ENCODE peak calls at places on chromosomes 5 and 9, in ten cellular contexts. P is A549; D is mesendoderm; M is CD8-positive, alpha-beta memory T cell; V is brain microvascular endothelial cell; Q is spleen; O is GM23248; S is AG04450; X is SJSA1; W is stomach. C is an unnamed sample.

GRCh38 chr5:112125910-112126309 is 293.2 kb downstream of the EPB41L4A start:
- DNase-seq in Q (no peak), X (no peak), D (no peak), P (no peak), M (no peak), V (no peak), S (no peak), W (no peak), O (peak), C (no peak)

GRCh38 chr9:128456613-128457061 is 831 bp downstream of the ODF2 start:
- DNase-seq in V (peak), S (no peak), W (peak), O (peak), X (peak), M (peak), P (peak), Q (peak), D (peak), C (peak)

GRCh38 chr5:131563434-131564228 is 71.4 kb downstream of the RAPGEF6 start:
- DNase-seq in S (no peak), O (no peak), D (peak), Q (no peak), P (peak), X (no peak), W (no peak), V (no peak), M (no peak), C (peak)

GRCh38 chr5:132464155-132464939 is 26.2 kb downstream of the IRF1 start:
- DNase-seq in W (no peak), V (no peak), M (no peak), D (peak), X (peak), Q (peak), P (no peak), O (peak), S (no peak), C (no peak)

GRCh38 chr9:89797970-89798369 is 193.2 kb downstream of the GADD45G start:
- DNase-seq in O (no peak), D (no peak), X (no peak), S (no peak), Q (no peak), V (no peak), P (no peak), M (no peak), W (peak), C (no peak)

GRCh38 chr9:68825755-68826500 is 120.9 kb downstream of the PIP5K1B start:
- DNase-seq in W (peak), M (no peak), X (no peak), D (peak), P (no peak), Q (no peak), V (no peak), S (no peak), O (no peak), C (no peak)

GRCh38 chr5:180783340-180784052 is 19.1 kb downstream of the MGAT1 start:
- DNase-seq in W (no peak), X (no peak), Q (no peak), M (no peak), O (no peak), S (no peak), D (no peak), P (no peak), V (no peak), C (no peak)

GRCh38 chr5:178196986-178197385 is 7.3 kb upstream of the HNRNPAB start:
- DNase-seq in O (no peak), P (no peak), V (no peak), S (no peak), Q (no peak), D (no peak), W (no peak), M (no peak), X (no peak), C (no peak)

GRCh38 chr9:127904888-127905728 is 5.7 kb upstream of the ST6GALNAC6 start:
- DNase-seq in S (no peak), W (no peak), X (no peak), V (no peak), P (no peak), O (no peak), M (peak), D (no peak), Q (peak), C (no peak)

GRCh38 chr5:139663752-139664151 is 15.6 kb downstream of the CXXC5 start:
- DNase-seq in M (no peak), P (no peak), X (no peak), O (no peak), Q (no peak), D (no peak), V (no peak), S (no peak), W (no peak), C (no peak)

GRCh38 chr5:59517926-59518585 is 375.5 kb downstream of the PDE4D start:
- DNase-seq in W (no peak), P (peak), V (peak), O (peak), S (peak), Q (no peak), M (no peak), X (peak), D (no peak), C (peak)

GRCh38 chr9:133433351-133433843 is 11.2 kb downstream of the ADAMTS13 start:
- DNase-seq in M (no peak), V (no peak), O (no peak), X (no peak), Q (no peak), D (no peak), W (no peak), P (no peak), S (no peak), C (no peak)

DNA sequence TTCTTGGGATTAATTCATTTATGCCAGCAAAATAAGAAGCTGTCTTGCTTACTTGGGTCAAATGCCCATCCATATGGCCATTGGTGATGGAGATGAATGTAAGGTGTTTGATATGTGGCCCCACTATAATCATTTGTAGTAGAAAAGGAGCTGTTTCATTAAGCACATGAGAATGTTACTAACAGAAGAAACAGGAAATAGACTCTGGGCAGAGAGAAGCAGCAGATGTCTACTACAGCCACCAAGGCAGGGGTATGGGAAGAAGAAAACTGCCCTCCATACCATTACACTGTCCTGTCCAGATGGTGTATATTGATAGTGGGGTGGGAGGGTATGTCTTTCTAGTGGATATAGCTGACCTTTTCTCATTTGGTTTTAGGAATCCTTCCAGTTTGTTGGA is 386.6 kb upstream of the CLINT1 start:
- DNase-seq in V (no peak), P (no peak), D (no peak), O (no peak), W (no peak), S (no peak), X (no peak), Q (no peak), M (no peak), C (no peak)
- H3K27ac ChIP-seq in V (no peak), P (no peak), D (no peak), O (no peak), W (no peak), S (no peak), X (no peak), Q (no peak), M (no peak), C (no peak)

GRCh38 chr5:130045334-130045733 is 141.1 kb downstream of the CHSY3 start:
- DNase-seq in S (no peak), X (no peak), P (no peak), Q (no peak), D (no peak), V (peak), W (no peak), O (no peak), M (no peak), C (peak)
- H3K27ac ChIP-seq in S (no peak), X (no peak), P (no peak), Q (no peak), D (no peak), V (no peak), W (no peak), O (no peak), M (no peak), C (no peak)

GRCh38 chr5:14481299-14481799 is 100.2 kb upstream of the OTULINL start:
- DNase-seq in V (no peak), P (no peak), Q (no peak), O (no peak), S (no peak), D (no peak), W (no peak), X (no peak), M (no peak), C (no peak)
- H3K27ac ChIP-seq in V (no peak), P (no peak), Q (no peak), O (no peak), S (no peak), D (no peak), W (no peak), X (no peak), M (no peak), C (no peak)

DNA sequence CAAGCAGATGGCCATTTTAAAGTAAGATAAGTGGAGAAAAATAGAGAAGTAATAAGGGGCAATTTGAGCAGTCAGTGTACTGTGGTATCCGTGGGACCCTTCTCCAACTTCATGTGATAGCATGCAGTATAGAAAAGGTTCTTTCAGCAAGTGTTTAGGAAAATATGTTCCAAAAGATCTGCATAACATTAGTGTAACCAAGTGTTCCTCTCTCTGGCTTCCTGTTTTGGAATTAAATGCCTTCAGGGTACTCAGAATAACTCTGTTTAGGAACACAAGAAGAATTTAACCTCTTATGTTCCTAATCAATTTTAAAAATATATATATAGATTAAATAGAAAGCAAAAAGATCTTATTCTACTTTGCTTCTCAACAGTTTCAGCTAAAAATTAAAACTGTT is 135.0 kb downstream of the ATG10 start:
- DNase-seq in M (no peak), S (no peak), V (no peak), D (peak), X (no peak), Q (no peak), O (no peak), P (no peak), W (no peak), C (no peak)
- H3K27ac ChIP-seq in M (no peak), S (no peak), V (no peak), D (no peak), X (no peak), Q (no peak), O (no peak), P (no peak), W (no peak), C (no peak)

GRCh38 chr9:1007312-1007711 is 30.9 kb downstream of the DMRT3 start:
- DNase-seq in X (no peak), S (no peak), O (no peak), W (no peak), P (no peak), M (no peak), V (no peak), Q (no peak), D (no peak), C (no peak)
- H3K27ac ChIP-seq in X (no peak), S (no peak), O (no peak), W (no peak), P (no peak), M (no peak), V (no peak), Q (no peak), D (no peak), C (no peak)

GRCh38 chr5:1757511-1757910 is 42.1 kb downstream of the MRPL36 start:
- DNase-seq in P (no peak), S (no peak), O (no peak), X (no peak), M (no peak), W (peak), Q (peak), V (no peak), D (no peak), C (no peak)
- H3K27ac ChIP-seq in P (no peak), S (no peak), O (no peak), X (no peak), M (no peak), W (no peak), Q (no peak), V (no peak), D (no peak), C (no peak)

DNA sequence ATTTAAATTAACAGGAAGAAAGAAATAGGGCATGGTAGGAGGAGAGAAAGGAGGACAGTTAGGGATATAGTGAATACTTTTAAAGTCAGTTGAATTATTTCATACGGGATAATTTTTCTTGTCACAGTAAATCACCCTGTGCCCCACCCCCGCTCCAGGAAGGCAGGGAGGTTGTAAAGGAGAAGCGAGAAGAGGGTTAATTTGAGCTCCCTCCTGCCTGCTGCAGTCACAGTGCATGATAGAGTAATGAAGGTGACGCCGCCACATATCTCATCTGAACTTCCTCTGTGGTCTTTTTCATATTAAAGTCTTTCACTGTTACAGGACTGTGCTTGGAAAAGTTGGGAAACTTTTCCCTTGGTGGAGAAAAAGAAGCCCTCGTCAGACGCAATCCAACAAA is 896 bp upstream of the PCSK5 start:
- DNase-seq in W (no peak), O (no peak), P (no peak), V (no peak), M (no peak), Q (no peak), X (no peak), D (no peak), S (no peak), C (no peak)
- H3K27ac ChIP-seq in W (no peak), O (peak), P (peak), V (peak), M (no peak), Q (peak), X (peak), D (no peak), S (no peak), C (no peak)

DNA sequence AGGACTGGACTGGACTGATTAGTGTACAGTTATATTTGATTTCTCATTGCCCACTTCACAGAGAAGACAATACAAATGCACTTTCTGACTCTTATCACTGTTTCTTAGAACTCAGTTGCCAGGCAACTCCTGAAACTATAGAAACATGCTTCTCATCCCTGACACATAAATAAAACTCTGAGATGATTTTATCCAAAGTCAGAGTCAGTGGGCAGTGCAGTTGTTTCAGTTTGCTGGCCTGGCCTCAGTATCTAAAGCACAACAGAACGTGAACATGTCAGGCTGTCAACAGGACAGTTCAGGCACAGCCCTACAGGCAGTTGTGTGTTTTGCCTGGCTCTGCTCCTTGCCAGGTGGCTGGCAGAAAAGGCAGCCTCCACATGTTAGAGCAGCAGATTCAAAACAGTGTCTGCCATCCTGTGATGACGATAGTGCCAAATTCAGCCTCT is 65.2 kb upstream of the CCDC152 start:
- DNase-seq in Q (peak), S (no peak), O (no peak), W (no peak), X (no peak), V (peak), D (no peak), M (no peak), P (no peak), C (no peak)
- H3K27ac ChIP-seq in Q (no peak), S (no peak), O (no peak), W (no peak), X (no peak), V (no peak), D (no peak), M (no peak), P (no peak), C (no peak)

DNA sequence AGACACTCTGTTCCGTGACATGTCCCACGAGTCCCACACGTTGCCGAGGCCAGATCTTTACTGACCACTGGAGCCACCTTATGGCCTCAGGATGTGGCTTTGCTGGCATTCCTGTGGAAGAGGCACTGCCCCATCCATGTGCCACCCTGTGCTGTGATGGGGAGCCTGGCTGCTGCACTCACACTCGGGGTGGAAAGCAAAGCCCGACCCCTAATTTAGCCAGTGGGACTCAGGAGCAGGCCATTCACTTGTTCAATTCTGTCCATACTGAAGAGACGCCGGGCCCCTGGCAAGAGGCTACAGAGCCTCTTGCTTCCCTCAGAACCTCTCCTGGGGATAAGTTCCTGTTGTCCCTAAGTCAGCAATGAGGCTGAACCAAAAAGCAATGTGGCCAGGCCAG is 18.6 kb upstream of the CEP72 start:
- DNase-seq in O (no peak), W (peak), V (no peak), D (no peak), P (no peak), M (no peak), Q (peak), S (no peak), X (no peak), C (no peak)
- H3K27ac ChIP-seq in O (no peak), W (no peak), V (no peak), D (no peak), P (no peak), M (no peak), Q (no peak), S (no peak), X (no peak), C (no peak)